ENCODE peak calls at places on chromosomes 4 and X, in ten cellular contexts. A is fibroblast of lung, H is GM23248, W is DND-41, I is astrocyte, O is MM.1S, M is GM12878, J is endothelial cell of umbilical vein, G is PC-3, D is neural progenitor cell. X is an unnamed sample.

GRCh38 chr4:98319021-98319420 is 57.8 kb downstream of the RAP1GDS1 start:
- DNase-seq in H (no peak), W (no peak), I (no peak), J (no peak), A (no peak), M (no peak), G (no peak), D (no peak), O (no peak), X (no peak)

GRCh38 chr4:167233523-167234387 is 539 bp downstream of the SPOCK3 start:
- DNase-seq in A (peak), O (no peak), D (peak), J (peak), H (peak), G (peak), W (no peak), M (no peak), I (peak), X (no peak)

GRCh38 chrX:84153538-84153937 is 34.5 kb downstream of the RPS6KA6 start:
- DNase-seq in M (no peak), I (peak), D (no peak), W (no peak), J (no peak), H (peak), O (no peak), G (peak), A (no peak), X (no peak)

GRCh38 chr4:32440391-32440790 is 1720.2 kb downstream of the PCDH7 start:
- DNase-seq in G (no peak), O (no peak), J (no peak), D (no peak), W (no peak), A (peak), M (no peak), H (no peak), I (no peak), X (no peak)

GRCh38 chr4:40617903-40618302 is 11.8 kb downstream of the RBM47 start:
- DNase-seq in D (no peak), H (peak), J (no peak), I (no peak), O (no peak), W (no peak), M (no peak), G (no peak), A (no peak), X (no peak)

GRCh38 chr4:62051332-62051731 is 851.2 kb downstream of the ADGRL3 start:
- DNase-seq in J (no peak), H (no peak), W (no peak), I (no peak), D (no peak), M (no peak), G (peak), A (no peak), O (no peak), X (no peak)

GRCh38 chrX:49309401-49309981 is 6.0 kb downstream of the GAGE10 start:
- DNase-seq in A (peak), D (peak), M (no peak), I (peak), W (peak), H (peak), O (no peak), G (peak), J (peak), X (no peak)

GRCh38 chr4:76625316-76625715 is 190.3 kb downstream of the SHROOM3 start:
- DNase-seq in J (no peak), G (no peak), H (peak), A (no peak), O (no peak), M (no peak), I (no peak), D (no peak), W (no peak), X (no peak)

GRCh38 chr4:32748498-32748897 is 2028.3 kb downstream of the PCDH7 start:
- DNase-seq in M (no peak), A (no peak), W (no peak), H (no peak), D (peak), I (no peak), J (no peak), G (no peak), O (no peak), X (no peak)

GRCh38 chr4:122826000-122826595 is 533 bp upstream of the FGF2 start:
- DNase-seq in I (peak), O (no peak), M (no peak), D (peak), A (peak), J (peak), G (no peak), H (peak), W (no peak), X (no peak)
- H3K4me2 ChIP-seq in I (peak), O (no peak), M (no peak), D (peak), A (peak), J (peak), G (peak), H (peak), W (no peak), X (no peak)

DNA sequence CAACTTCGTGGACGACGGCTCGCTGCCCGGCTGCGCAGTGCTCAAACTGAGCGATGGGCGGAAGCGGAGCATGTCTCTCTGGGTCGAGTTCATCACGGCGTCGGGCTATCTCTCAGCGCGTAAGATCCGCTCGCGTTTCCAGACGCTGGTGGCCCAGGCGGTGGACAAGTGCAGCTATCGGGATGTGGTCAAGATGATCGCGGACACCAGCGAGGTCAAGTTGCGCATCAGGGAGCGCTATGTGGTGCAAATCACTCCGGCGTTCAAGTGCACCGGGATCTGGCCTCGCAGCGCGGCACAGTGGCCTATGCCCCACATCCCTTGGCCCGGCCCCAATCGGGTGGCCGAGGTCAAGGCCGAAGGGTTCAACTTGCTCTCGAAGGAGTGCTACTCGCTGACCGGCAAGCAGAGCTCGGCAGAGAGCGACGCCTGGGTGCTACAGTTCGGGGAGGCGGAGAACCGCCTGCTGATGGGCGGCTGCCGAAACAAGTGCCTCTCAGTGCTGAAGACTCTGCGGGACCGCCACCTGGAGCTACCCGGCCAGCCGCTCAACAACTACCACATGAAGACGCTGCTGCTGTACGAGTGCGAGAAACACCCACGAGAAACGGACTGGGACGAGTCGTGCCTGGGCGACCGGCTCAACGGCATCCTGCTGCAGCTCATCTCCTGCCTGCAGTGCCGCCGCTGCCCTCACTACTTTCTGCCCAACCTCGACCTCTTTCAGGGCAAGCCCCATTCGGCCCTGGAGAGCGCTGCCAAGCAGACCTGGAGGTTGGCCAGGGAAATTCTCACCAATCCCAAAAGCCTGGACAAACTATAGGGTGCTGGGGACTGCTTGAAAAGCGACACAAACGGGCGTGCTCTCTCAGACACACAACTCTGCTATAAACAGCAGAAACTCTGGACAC is 1.6 kb downstream of the MAB21L2 start:
- DNase-seq in A (peak), J (peak), I (peak), G (no peak), D (peak), O (no peak), M (no peak), W (no peak), H (no peak), X (no peak)
- TF ChIP-seq EZH2 in A (no peak), J (no peak), I (no peak), G (no peak), D (peak), O (no peak), M (no peak), W (no peak), H (no peak), X (no peak)

DNA sequence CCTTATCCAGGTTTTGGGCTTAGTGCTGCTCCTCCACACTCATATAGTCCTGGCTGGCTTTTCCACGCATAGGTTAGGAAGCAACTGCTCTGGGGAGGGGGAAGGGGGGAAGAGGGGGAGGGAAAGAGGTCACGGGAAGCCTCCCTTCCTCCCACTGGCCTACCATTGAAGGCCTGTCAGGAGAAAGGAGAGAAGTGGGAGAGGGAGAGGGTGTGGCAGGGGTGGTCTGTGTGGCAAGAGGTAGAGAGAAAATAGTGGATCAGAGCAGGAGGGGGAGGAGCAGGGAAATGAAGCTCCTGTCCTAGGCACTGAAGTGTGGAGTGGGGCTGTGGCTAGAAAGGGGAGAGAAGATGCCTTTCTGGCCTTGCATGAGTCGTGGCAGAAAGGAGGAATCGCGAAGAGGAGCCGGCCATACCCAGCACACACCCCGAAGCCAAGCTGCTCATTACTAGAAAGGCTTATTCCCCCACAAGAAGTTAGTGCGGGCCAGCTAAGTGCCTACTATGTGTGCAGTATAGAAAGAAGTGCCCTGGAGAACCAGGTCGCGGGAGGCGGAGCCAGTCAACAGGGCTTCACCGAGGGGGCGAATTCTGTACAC is 1.1 kb upstream of the TMEM164 start:
- DNase-seq in D (no peak), M (no peak), J (no peak), A (no peak), H (no peak), G (no peak), O (no peak), W (no peak), I (no peak), X (no peak)
- H3K27ac ChIP-seq in D (no peak), M (peak), J (no peak), A (no peak), H (peak), G (no peak), O (peak), W (peak), I (no peak), X (no peak)

DNA sequence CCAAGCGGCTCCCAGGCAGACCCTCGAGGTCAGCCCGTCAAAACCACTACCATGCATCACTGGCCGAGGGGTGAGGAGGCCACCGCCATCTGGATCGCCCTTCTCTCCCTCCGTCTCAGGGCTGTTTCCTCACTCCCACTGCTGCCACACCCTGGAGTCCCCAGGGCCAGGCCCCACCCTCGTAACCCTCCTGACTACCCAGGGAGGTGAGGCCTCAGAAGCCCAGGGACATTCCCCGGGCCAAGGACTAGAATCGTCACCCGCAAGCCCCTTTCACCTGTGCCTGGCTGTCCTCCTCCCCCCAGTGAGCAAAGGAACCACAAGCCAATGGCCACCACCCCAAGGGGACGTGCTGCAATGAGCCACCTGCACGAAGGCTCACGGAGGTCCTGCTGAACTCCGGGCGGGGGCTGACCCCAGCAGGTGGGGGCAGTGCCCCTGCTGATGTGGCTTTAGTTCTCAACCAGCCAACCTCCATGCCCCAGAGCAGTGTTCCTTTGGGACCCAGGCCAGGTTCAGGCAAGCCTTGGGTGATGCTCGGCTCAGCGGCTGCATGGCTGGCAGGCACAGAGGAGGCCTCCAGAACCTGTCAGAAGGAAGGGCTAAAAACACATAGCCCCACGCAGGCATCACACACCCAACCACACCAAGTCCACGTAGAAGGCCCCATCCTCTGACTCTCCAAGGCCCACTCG is 23.8 kb downstream of the PPP2R2C start:
- DNase-seq in G (no peak), A (no peak), O (no peak), W (no peak), D (no peak), M (no peak), J (no peak), H (no peak), I (no peak), X (no peak)
- H3K4me2 ChIP-seq in G (no peak), A (no peak), O (no peak), W (no peak), D (no peak), M (no peak), J (no peak), H (no peak), I (no peak), X (no peak)

GRCh38 chr4:41747230-41748055 is 1.1 kb downstream of the PHOX2B start:
- DNase-seq in I (no peak), A (no peak), M (no peak), O (no peak), G (no peak), D (peak), W (no peak), J (no peak), H (no peak), X (no peak)

GRCh38 chr4:41746025-41746439 is 2.5 kb downstream of the PHOX2B start:
- DNase-seq in I (no peak), M (no peak), A (no peak), O (no peak), D (peak), H (peak), W (no peak), G (no peak), J (no peak), X (no peak)

GRCh38 chr4:41746440-41747229 is 1.9 kb downstream of the PHOX2B start:
- DNase-seq in A (no peak), D (peak), W (no peak), M (no peak), O (no peak), J (no peak), G (no peak), H (no peak), I (no peak), X (no peak)

GRCh38 chr4:41744572-41745291 is 3.8 kb downstream of the PHOX2B start:
- DNase-seq in D (peak), O (no peak), A (no peak), M (no peak), W (no peak), I (no peak), H (no peak), J (no peak), G (no peak), X (no peak)

DNA sequence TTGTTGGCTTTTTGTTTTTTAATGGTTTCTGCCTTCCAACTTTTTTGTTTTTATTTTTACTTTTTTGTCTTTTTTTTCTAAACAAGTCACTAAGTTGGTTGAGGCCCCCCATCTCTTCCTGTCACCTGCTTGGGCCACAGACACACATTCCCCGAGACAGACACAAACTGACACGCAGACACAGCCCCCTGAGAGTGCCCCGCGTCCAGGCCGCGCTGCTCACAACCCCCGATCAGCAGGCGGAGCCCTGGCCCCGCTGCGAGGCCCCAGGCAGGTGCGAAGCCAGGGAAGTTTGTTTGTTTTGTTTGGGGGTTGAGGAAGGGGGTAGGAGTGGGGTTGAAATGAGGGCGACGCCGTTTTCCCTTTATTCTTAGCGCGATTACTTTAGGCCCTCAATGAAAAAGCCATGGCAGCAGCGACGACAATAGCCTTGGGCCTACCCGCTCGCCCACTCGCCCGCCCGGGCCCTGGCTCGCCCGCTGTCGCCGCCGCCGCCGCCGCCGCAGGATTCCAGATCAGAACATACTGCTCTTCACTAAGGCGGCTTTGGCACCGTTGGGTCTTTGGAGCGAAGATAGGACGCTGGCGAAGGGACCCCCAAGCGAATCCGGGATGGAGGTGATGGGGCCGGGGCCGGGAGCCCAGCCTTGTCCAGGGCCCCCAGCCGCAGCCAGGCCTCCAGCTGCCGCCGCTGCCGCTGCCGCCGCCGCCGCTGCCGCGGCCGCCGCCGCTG is 3.1 kb downstream of the PHOX2B start:
- DNase-seq in D (peak), J (no peak), A (no peak), O (no peak), H (no peak), I (no peak), G (no peak), W (no peak), M (no peak), X (no peak)
- TF ChIP-seq EZH2 in D (no peak), J (no peak), A (peak), O (no peak), H (peak), I (no peak), G (no peak), W (no peak), M (no peak), X (no peak)

GRCh38 chr4:2598661-2599654 is 62.5 kb downstream of the FAM193A start:
- DNase-seq in W (no peak), H (peak), I (no peak), D (no peak), G (no peak), A (peak), J (peak), M (peak), O (peak), X (no peak)
- H3K27ac ChIP-seq in W (peak), H (no peak), I (no peak), D (no peak), G (no peak), A (peak), J (no peak), M (peak), O (no peak), X (no peak)

GRCh38 chrX:9293051-9293496 is 171.8 kb upstream of the TBL1X start:
- DNase-seq in D (peak), M (no peak), J (no peak), G (no peak), O (no peak), A (no peak), I (no peak), W (no peak), H (no peak), X (no peak)

GRCh38 chrX:9286234-9286633 is 178.6 kb upstream of the TBL1X start:
- DNase-seq in I (no peak), J (no peak), D (no peak), A (no peak), H (no peak), M (no peak), G (no peak), O (no peak), W (no peak), X (no peak)

GRCh38 chrX:9293903-9294302 is 171.0 kb upstream of the TBL1X start:
- DNase-seq in A (no peak), J (no peak), O (no peak), W (no peak), G (no peak), H (no peak), I (no peak), M (no peak), D (no peak), X (no peak)

DNA sequence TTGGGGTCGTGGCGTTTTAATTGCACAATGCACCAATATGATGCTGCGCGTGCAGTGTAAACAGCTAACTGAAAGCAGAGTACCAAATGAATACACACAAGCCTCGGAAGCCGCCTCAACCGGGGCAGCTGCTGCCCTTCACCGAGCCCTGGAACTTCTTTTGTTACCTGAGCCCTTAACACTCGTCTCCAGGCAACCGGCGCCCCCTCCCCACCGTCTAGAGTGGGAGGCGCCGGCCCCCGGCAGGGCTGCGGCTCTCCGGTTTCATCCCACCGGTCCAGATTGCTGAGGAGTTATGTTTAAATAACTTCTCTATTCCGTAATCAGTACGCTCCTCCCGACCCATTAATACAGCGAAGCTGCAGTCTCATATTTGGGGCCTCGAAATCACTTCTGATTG is 173.2 kb upstream of the TBL1X start:
- DNase-seq in M (no peak), W (no peak), H (no peak), D (peak), O (no peak), A (no peak), J (no peak), I (no peak), G (no peak), X (no peak)
- H3K4me2 ChIP-seq in M (no peak), W (no peak), H (no peak), D (peak), O (no peak), A (no peak), J (no peak), I (peak), G (no peak), X (peak)